ENCODE peak calls at places on chromosome 14, in seven cellular contexts. L is suprapubic skin, K is colonic mucosa, B is choroid plexus epithelial cell, T is adrenal gland, Q is progenitor cell of endocrine pancreas, H is heart left ventricle. G is an unnamed sample.

GRCh38 chr14:74562515-74563232 is 49.4 kb downstream of the LTBP2 start:
- DNase-seq in L (no peak), K (no peak), B (peak; percentile 67), T (no peak), Q (no peak), H (no peak), G (no peak)

GRCh38 chr14:89614009-89614691 is 197.1 kb upstream of the FOXN3 start:
- DNase-seq in L (no peak), K (no peak), B (no peak), T (no peak), Q (no peak), H (no peak), G (no peak)

GRCh38 chr14:37585101-37585479 is 10.0 kb downstream of the FOXA1 start:
- DNase-seq in L (no peak), K (peak; percentile 52), B (no peak), T (no peak), Q (no peak), H (no peak), G (no peak)

GRCh38 chr14:94058128-94058673 is 22.8 kb downstream of the DDX24 start:
- DNase-seq in L (no peak), K (no peak), B (no peak), T (no peak), Q (no peak), H (no peak), G (no peak)

GRCh38 chr14:59482471-59483331 is 1.5 kb downstream of the L3HYPDH start:
- DNase-seq in L (no peak), K (peak; percentile 40), B (peak; percentile 86), T (peak; percentile 73), Q (no peak), H (peak; percentile 26), G (no peak)

GRCh38 chr14:104978774-104979691 is 859 bp upstream of the AHNAK2 start:
- DNase-seq in L (peak; percentile 78), K (peak; percentile 20), B (no peak), T (no peak), Q (peak; percentile 12), H (no peak), G (no peak)

GRCh38 chr14:34098045-34098984 is 147.4 kb upstream of the EGLN3 start:
- DNase-seq in L (no peak), K (peak; percentile 48), B (peak; percentile 69), T (peak; percentile 44), Q (no peak), H (peak; percentile 27), G (peak; percentile 32)

GRCh38 chr14:73725116-73726024 is 11.2 kb upstream of the PNMA1 start:
- DNase-seq in L (no peak), K (no peak), B (peak; percentile 52), T (peak; percentile 37), Q (no peak), H (no peak), G (no peak)

GRCh38 chr14:78701246-78701645 is 531.1 kb downstream of the NRXN3 start:
- DNase-seq in L (no peak), K (no peak), B (peak; percentile 23), T (no peak), Q (no peak), H (no peak), G (no peak)

GRCh38 chr14:59274991-59275391 is 86.5 kb downstream of the DAAM1 start:
- DNase-seq in L (no peak), K (no peak), B (no peak), T (no peak), Q (no peak), H (peak; percentile 27), G (no peak)

DNA sequence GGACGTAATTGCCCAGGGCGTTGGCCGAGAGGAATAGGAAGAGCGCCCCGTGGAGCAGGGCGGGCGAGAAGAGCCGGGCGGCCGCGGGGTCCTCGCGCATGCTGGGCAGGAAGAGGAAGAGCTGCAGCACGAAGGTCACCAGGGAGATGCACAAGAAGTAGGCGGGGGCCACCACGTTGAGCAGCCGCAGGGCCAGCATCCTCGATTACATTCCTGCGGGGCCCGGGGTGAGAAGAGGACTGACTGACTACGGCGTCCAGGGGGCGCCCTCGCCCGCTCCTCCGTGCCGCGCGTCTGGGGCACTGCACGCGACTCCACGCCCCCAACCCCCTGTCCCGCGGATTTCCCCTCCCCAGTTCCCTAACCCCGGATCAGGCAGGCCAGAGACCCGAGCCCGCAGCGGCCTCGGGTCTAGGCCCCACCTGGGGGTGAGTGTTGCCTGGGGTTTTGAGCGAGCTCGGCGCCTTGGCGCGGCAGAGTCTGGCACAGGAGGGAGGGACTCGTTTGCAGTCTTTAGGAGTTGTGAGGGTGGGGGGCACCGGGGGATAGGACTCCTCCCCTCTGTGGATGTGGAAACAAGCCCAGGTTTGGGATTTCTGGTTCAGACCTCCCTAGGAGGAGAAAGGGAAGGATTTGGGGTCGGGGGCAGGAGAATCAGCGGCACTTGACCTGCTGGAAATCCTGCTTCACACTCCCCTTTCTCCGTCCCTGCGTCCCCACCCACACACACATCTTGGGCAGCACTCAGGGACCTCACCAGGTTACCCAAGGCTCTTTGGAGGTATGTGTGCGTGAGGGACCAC is 1.9 kb downstream of the ZDHHC22 start:
- DNase-seq in L (no peak), K (peak; percentile 38), B (peak; percentile 27), T (no peak), Q (peak; percentile 57), H (no peak), G (peak; percentile 64)
- TF ChIP-seq CTCF in L (peak; percentile 46), K (no peak), B (peak; percentile 64), T (peak; percentile 14), Q (peak; percentile 79), H (peak; percentile 24), G (peak; percentile 78)

GRCh38 chr14:60634153-60634552 is 15.1 kb downstream of the SIX1 start:
- DNase-seq in L (no peak), K (no peak), B (no peak), T (no peak), Q (no peak), H (no peak), G (no peak)
- TF ChIP-seq CTCF in L (no peak), K (no peak), B (no peak), T (no peak), Q (no peak), H (no peak), G (no peak)

GRCh38 chr14:41586237-41586636 is 20.4 kb upstream of the LRFN5 start:
- DNase-seq in L (no peak), K (no peak), B (no peak), T (no peak), Q (no peak), H (no peak), G (no peak)
- TF ChIP-seq CTCF in L (no peak), K (no peak), B (no peak), T (no peak), Q (no peak), H (no peak), G (no peak)

DNA sequence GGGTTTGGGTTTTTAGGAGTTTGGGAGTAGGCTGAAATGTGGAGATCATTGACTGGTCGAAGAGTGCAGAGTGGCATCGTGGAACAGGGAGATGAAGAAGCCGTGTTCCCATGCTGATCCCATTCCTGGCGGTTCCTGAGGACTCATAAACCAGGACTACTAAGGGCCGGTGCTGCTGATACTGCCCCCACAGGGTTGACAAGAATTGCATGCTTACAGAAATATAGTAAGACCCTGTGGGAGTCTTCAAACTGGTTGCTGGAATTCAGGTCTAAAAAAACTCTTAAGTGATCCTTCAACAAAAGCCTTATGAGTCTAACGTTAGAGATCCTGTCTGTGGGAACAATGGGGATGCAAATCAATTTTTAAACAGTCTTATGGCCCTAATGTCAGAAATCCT is 64.0 kb upstream of the ARHGAP5 start:
- DNase-seq in L (no peak), K (no peak), B (no peak), T (no peak), Q (no peak), H (no peak), G (no peak)
- TF ChIP-seq CTCF in L (no peak), K (no peak), B (no peak), T (no peak), Q (peak; percentile 36), H (no peak), G (peak; percentile 38)

GRCh38 chr14:70858641-70859040 is 48.6 kb upstream of the PCNX1 start:
- DNase-seq in L (no peak), K (no peak), B (no peak), T (no peak), Q (no peak), H (no peak), G (no peak)
- TF ChIP-seq CTCF in L (no peak), K (no peak), B (peak; percentile 4), T (no peak), Q (no peak), H (no peak), G (no peak)